ENCODE peak calls at places on chromosomes 13 and 19, in four cellular contexts. R is testis, J is H1, O is breast epithelium. N is an unnamed sample.
A peak's percentile ranks its signal among the peaks of the same experiment; 100 is the strongest.

GRCh38 chr13:72514141-72514540 is 213.3 kb downstream of the MZT1 start:
- DNase-seq in R (no peak), J (no peak), O (no peak), N (no peak)

GRCh38 chr19:48513289-48514122 is 1.9 kb upstream of the LMTK3 start:
- DNase-seq in R (peak; percentile 82), J (no peak), O (no peak), N (peak; percentile 80)

GRCh38 chr13:33582121-33582520 is 235.8 kb upstream of the RFC3 start:
- DNase-seq in R (no peak), J (no peak), O (no peak), N (no peak)

GRCh38 chr19:35168261-35168660 is 13.7 kb downstream of the FXYD5 start:
- DNase-seq in R (no peak), J (no peak), O (peak; percentile 74), N (peak; percentile 63)

GRCh38 chr13:95641961-95642621 is 2.4 kb downstream of the DZIP1 start:
- DNase-seq in R (peak; percentile 41), J (no peak), O (no peak), N (no peak)

GRCh38 chr19:31378404-31378803 is 29.2 kb upstream of the TSHZ3 start:
- DNase-seq in R (peak; percentile 22), J (no peak), O (no peak), N (no peak)

GRCh38 chr13:63838366-63839110 is 2422.9 kb upstream of the PCDH20 start:
- DNase-seq in R (no peak), J (no peak), O (no peak), N (no peak)

GRCh38 chr19:15449620-15450527 is at the start of gene WIZ:
- DNase-seq in R (peak; percentile 77), J (no peak), O (peak; percentile 79), N (peak; percentile 74)

GRCh38 chr19:32676186-32676894 is 692 bp downstream of the RGS9BP start:
- DNase-seq in R (no peak), J (no peak), O (no peak), N (no peak)

GRCh38 chr13:39327080-39327479 is 275.9 kb downstream of the LHFPL6 start:
- DNase-seq in R (no peak), J (no peak), O (no peak), N (no peak)

GRCh38 chr13:24654741-24655140 is 25.5 kb upstream of the ATP12A start:
- DNase-seq in R (no peak), J (no peak), O (no peak), N (no peak)

GRCh38 chr19:48928164-48929005 is 5.1 kb upstream of the DHDH start:
- DNase-seq in R (no peak), J (no peak), O (no peak), N (no peak)

GRCh38 chr13:75308222-75308621 is 173.7 kb downstream of the TBC1D4 start:
- DNase-seq in R (no peak), J (no peak), O (no peak), N (no peak)

GRCh38 chr13:39415403-39415802 is 187.6 kb downstream of the LHFPL6 start:
- DNase-seq in R (peak; percentile 73), J (no peak), O (peak; percentile 30), N (no peak)

GRCh38 chr19:32866564-32867265 is 2.9 kb downstream of the SLC7A9 start:
- DNase-seq in R (no peak), J (no peak), O (no peak), N (no peak)

GRCh38 chr13:28257305-28257704 is 119.0 kb downstream of the PAN3 start:
- DNase-seq in R (no peak), J (no peak), O (no peak), N (no peak)

GRCh38 chr13:101545521-101545920 is 93.0 kb downstream of the ITGBL1 start:
- DNase-seq in R (no peak), J (no peak), O (no peak), N (no peak)

GRCh38 chr13:97283888-97284287 is 61.8 kb downstream of the MBNL2 start:
- DNase-seq in R (no peak), J (no peak), O (no peak), N (no peak)
- H3K4me1 ChIP-seq in R (peaks cover 19% of the 10 kb centered on the region), J (no peaks in the 10 kb centered on the region), O (peaks cover 17% of the 10 kb centered on the region), N (peaks cover 31% of the 10 kb centered on the region)

GRCh38 chr13:41465965-41466364 is 8.6 kb downstream of the RGCC start:
- DNase-seq in R (no peak), J (no peak), O (no peak), N (no peak)
- H3K4me1 ChIP-seq in R (no peaks in the 10 kb centered on the region), J (no peaks in the 10 kb centered on the region), O (no peaks in the 10 kb centered on the region), N (peaks cover 6% of the 10 kb centered on the region)

GRCh38 chr19:17952041-17952976 is 14.6 kb upstream of the KCNN1 start:
- DNase-seq in R (no peak), J (no peak), O (no peak), N (no peak)
- H3K4me1 ChIP-seq in R (peaks cover 44% of the 10 kb centered on the region), J (peaks cover 26% of the 10 kb centered on the region), O (peaks cover 29% of the 10 kb centered on the region), N (no peaks in the 10 kb centered on the region)

GRCh38 chr13:102626928-102627327 is 30.1 kb downstream of the TPP2 start:
- DNase-seq in R (no peak), J (no peak), O (no peak), N (no peak)
- H3K4me1 ChIP-seq in R (no peaks in the 10 kb centered on the region), J (no peaks in the 10 kb centered on the region), O (no peaks in the 10 kb centered on the region), N (no peaks in the 10 kb centered on the region)

GRCh38 chr13:67223742-67224141 is 6.4 kb downstream of the PCDH9 start:
- DNase-seq in R (no peak), J (no peak), O (no peak), N (no peak)

GRCh38 chr13:67224148-67224846 is 5.8 kb downstream of the PCDH9 start:
- DNase-seq in R (peak; percentile 76), J (peak; percentile 33), O (peak; percentile 54), N (peak; percentile 69)

GRCh38 chr13:67219113-67219512 is 11.0 kb downstream of the PCDH9 start:
- DNase-seq in R (no peak), J (no peak), O (no peak), N (no peak)

GRCh38 chr13:67223024-67223423 is 7.1 kb downstream of the PCDH9 start:
- DNase-seq in R (no peak), J (no peak), O (no peak), N (no peak)

GRCh38 chr13:67221630-67222226 is 8.4 kb downstream of the PCDH9 start:
- DNase-seq in R (no peak), J (no peak), O (no peak), N (no peak)
- H3K4me1 ChIP-seq in R (no peaks in the 10 kb centered on the region), J (no peaks in the 10 kb centered on the region), O (no peaks in the 10 kb centered on the region), N (peaks cover 4% of the 10 kb centered on the region)

GRCh38 chr13:114066956-114067355 is 65.5 kb downstream of the RASA3 start:
- DNase-seq in R (no peak), J (no peak), O (no peak), N (no peak)

GRCh38 chr13:114063545-114064515 is 68.6 kb downstream of the RASA3 start:
- DNase-seq in R (no peak), J (no peak), O (peak; percentile 45), N (no peak)

GRCh38 chr13:114065926-114066774 is 66.3 kb downstream of the RASA3 start:
- DNase-seq in R (no peak), J (no peak), O (no peak), N (no peak)

GRCh38 chr13:114064516-114065140 is 67.8 kb downstream of the RASA3 start:
- DNase-seq in R (no peak), J (no peak), O (no peak), N (no peak)

DNA sequence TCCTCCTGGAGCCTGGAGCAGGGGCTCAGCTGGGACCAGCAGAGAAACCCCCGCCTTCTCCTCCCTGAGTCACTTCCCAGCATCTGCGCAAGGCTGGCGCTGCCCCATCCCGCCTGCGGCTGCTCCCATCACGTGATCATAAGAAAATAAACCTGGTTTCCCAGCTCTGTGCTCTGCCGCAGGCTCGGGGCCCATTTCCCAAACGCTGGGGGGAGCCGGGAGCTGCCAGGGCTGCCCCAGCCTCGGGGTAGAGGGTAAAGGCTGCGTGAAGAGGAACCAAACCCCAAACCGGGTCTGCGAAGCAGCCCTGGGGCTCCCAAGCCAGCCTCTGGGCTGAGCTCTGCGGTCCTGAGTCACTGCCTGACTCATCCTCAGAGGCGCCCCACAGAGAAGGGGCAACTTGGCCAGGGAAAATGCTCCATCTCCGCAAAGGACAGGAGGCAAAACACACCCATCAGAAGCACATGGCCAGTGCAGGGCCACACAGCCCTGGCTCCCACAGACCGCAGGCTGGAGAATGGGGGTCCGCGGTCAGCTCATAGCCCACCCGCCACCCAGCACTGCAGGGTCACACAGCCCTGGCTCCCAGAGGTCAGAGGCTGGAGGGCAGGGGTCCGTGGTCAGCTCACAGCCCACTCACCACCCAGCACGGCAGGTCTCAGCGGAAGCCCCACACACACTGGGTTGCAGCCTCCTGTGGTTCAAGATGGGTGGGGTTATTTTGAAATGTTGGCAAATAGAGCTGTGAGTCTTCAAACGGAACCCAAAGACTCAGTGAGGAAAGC is 67.1 kb downstream of the RASA3 start:
- DNase-seq in R (peak; percentile 83), J (peak; percentile 43), O (peak; percentile 80), N (peak; percentile 95)
- H3K4me1 ChIP-seq in R (peaks cover 42% of the 10 kb centered on the region), J (peaks cover 15% of the 10 kb centered on the region), O (peaks cover 18% of the 10 kb centered on the region), N (peaks cover 34% of the 10 kb centered on the region)

GRCh38 chr19:5966941-5967340 is 11.0 kb downstream of the RANBP3 start:
- DNase-seq in R (no peak), J (no peak), O (no peak), N (no peak)
- H3K4me1 ChIP-seq in R (peaks cover 21% of the 10 kb centered on the region), J (peaks cover 12% of the 10 kb centered on the region), O (peaks cover 14% of the 10 kb centered on the region), N (peaks cover 23% of the 10 kb centered on the region)

N was measured in RWPE2.